ENCODE peak calls at places on chromosome 20, in six cellular contexts. S, J, X, K, E and U are unnamed samples.

GRCh38 chr20:62063981-62064787 is 1.5 kb downstream of the TAF4 start:
- DNase-seq in S (no peak), J (no peak), X (peak; percentile 72), K (peak; percentile 69), E (no peak), U (peak; percentile 42)

GRCh38 chr20:19692685-19693119 is 65.4 kb upstream of the RIN2 start:
- DNase-seq in S (peak; percentile 71), J (peak; percentile 68), X (peak; percentile 71), K (no peak), E (peak; percentile 55), U (peak; percentile 46)

GRCh38 chr20:53940883-53941546 is 129.4 kb downstream of the BCAS1 start:
- DNase-seq in S (peak; percentile 19), J (peak; percentile 92), X (no peak), K (no peak), E (no peak), U (peak; percentile 37)

GRCh38 chr20:45279992-45280391 is 25.6 kb upstream of the SLPI start:
- DNase-seq in S (no peak), J (no peak), X (no peak), K (no peak), E (no peak), U (no peak)

GRCh38 chr20:46076806-46077205 is 13.0 kb downstream of the NCOA5 start:
- DNase-seq in S (no peak), J (no peak), X (no peak), K (no peak), E (no peak), U (peak; percentile 50)

GRCh38 chr20:50191065-50191565 is 485 bp downstream of the CEBPB start:
- DNase-seq in S (no peak), J (peak; percentile 36), X (peak; percentile 71), K (no peak), E (peak; percentile 61), U (peak; percentile 65)

GRCh38 chr20:49276201-49276894 is 1.5 kb downstream of the ZNFX1 start:
- DNase-seq in S (no peak), J (peak; percentile 80), X (no peak), K (no peak), E (no peak), U (peak; percentile 10)

GRCh38 chr20:42366626-42367025 is 748.4 kb upstream of the CHD6 start:
- DNase-seq in S (no peak), J (no peak), X (no peak), K (no peak), E (no peak), U (no peak)

GRCh38 chr20:58875541-58876134 is 23.1 kb downstream of the GNAS start:
- DNase-seq in S (no peak), J (peak; percentile 55), X (no peak), K (no peak), E (no peak), U (no peak)

GRCh38 chr20:59864726-59865125 is 68.7 kb downstream of the SYCP2 start:
- DNase-seq in S (no peak), J (no peak), X (no peak), K (no peak), E (no peak), U (no peak)

GRCh38 chr20:19321176-19321575 is 108.7 kb downstream of the SLC24A3 start:
- DNase-seq in S (no peak), J (no peak), X (no peak), K (no peak), E (peak; percentile 29), U (no peak)

DNA sequence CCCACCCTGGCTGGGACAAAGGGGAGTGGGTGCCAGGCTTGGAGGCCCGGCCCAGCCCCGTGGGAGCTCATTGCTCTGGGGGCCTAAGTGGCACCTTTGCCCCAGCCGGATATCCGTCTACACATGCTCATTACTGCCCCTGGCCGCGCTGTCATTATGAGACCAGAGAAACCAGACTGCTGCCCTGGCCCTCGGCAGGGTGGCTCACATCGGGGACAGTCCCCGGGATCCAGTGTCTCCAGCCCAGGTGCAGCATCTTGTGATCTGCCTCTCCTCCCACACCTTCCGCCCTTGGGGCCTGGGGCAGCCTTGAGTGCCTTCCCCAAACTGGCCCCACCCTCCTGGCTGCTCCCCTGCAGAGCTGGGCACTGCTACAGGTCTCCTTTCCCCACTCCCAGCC is 4.9 kb downstream of the SRMS start:
- DNase-seq in S (no peak), J (no peak), X (no peak), K (no peak), E (no peak), U (no peak)
- H3K27ac ChIP-seq in S (no peak overlapping the region), J (no peak overlapping the region), X (peak overlapping the region; percentile 81), K (no peak overlapping the region), E (no peak overlapping the region), U (no peak overlapping the region)

GRCh38 chr20:24862606-24863005 is 86.5 kb upstream of the CST7 start:
- DNase-seq in S (no peak), J (no peak), X (no peak), K (no peak), E (no peak), U (no peak)
- H3K9me3 ChIP-seq in S (peaks cover 21% of the 10 kb centered on the region), J (peaks cover 9% of the 10 kb centered on the region), X (peaks cover 5% of the 10 kb centered on the region), K (no peaks in the 10 kb centered on the region), E (no peaks in the 10 kb centered on the region), U (no peaks in the 10 kb centered on the region)

GRCh38 chr20:43666376-43667328 is at the start of gene MYBL2:
- DNase-seq in S (peak; percentile 36), J (peak; percentile 48), X (peak; percentile 66), K (no peak), E (no peak), U (peak; percentile 53)
- TF ChIP-seq POLR2A in S (peak; percentile 50), J (no peak), X (no peak), K (no peak), E (no peak), U (no peak)

DNA sequence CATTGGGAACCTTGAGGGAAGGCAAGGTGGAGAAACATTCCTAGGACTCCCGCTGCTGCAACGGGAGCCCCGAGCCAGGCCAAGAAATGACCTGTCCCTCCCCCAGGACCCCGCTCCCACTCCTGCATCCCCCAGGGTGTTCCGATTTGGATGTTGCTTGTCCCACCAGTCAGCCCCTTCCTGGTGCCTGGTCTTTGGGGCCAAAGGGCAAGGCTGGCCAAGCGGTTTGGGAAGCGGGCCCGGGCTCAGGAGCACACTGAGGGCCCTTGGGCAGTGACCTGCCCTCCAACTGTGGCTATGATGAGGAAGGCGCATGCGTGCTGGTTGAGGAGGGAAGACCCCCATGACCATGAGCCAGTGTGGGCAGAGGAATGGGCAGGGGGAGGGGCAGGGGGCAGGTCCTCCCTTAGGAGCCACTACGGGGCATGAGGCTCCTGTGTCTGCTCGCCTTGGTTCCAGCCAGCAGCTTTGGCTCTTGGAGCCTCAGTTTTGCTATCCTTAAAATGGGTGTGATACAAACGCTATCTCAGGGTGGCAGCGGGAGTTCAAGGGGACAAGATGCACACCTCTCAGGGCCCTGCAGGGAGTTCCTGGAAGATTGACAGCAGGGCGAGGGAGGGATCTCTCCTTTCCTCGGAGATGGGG is 50.4 kb downstream of the RBM38 start:
- DNase-seq in S (no peak), J (no peak), X (no peak), K (no peak), E (no peak), U (no peak)
- H3K27ac ChIP-seq in S (no peak overlapping the region), J (no peak overlapping the region), X (peak overlapping the region; percentile 66), K (peak overlapping the region; percentile 79), E (peak overlapping the region; percentile 92), U (peak overlapping the region; percentile 80)